ENCODE peak calls at places on chromosomes 5 and 9, in six cellular contexts. One of them, this sample, is unnamed.
A peak's percentile ranks its signal among the peaks of the same experiment; 100 is the strongest.

GRCh38 chr9:7169717-7170348 is 412.1 kb downstream of the KDM4C start:
- DNase-seq in IMR-90: peak; percentile 22
- DNase-seq in HepG2: no peak
- DNase-seq in A549: no peak
- DNase-seq in GM12878: no peak
- DNase-seq in K562: no peak
- DNase-seq in this sample: no peak

GRCh38 chr5:158522761-158523160 is 577.0 kb downstream of the EBF1 start:
- DNase-seq in IMR-90: no peak
- DNase-seq in HepG2: no peak
- DNase-seq in A549: no peak
- DNase-seq in GM12878: no peak
- DNase-seq in K562: no peak
- DNase-seq in this sample: no peak

GRCh38 chr5:79202076-79202475 is 33.9 kb upstream of the JMY start:
- DNase-seq in IMR-90: peak; percentile 23
- DNase-seq in HepG2: no peak
- DNase-seq in A549: peak; percentile 29
- DNase-seq in GM12878: no peak
- DNase-seq in K562: no peak
- DNase-seq in this sample: no peak

GRCh38 chr9:122347348-122348287 is 23.2 kb upstream of the PTGS1 start:
- DNase-seq in IMR-90: no peak
- DNase-seq in HepG2: peak; percentile 36
- DNase-seq in A549: peak; percentile 38
- DNase-seq in GM12878: no peak
- DNase-seq in K562: no peak
- DNase-seq in this sample: no peak

GRCh38 chr9:97573482-97574073 is 59.6 kb downstream of the TSTD2 start:
- DNase-seq in IMR-90: peak; percentile 8
- DNase-seq in HepG2: peak; percentile 12
- DNase-seq in A549: no peak
- DNase-seq in GM12878: no peak
- DNase-seq in K562: no peak
- DNase-seq in this sample: no peak

GRCh38 chr5:157283434-157283833 is 17.5 kb downstream of the CYFIP2 start:
- DNase-seq in IMR-90: no peak
- DNase-seq in HepG2: no peak
- DNase-seq in A549: no peak
- DNase-seq in GM12878: peak; percentile 65
- DNase-seq in K562: no peak
- DNase-seq in this sample: no peak

GRCh38 chr9:128912270-128912853 is 8.4 kb upstream of the PHYHD1 start:
- DNase-seq in IMR-90: peak; percentile 94
- DNase-seq in HepG2: peak; percentile 91
- DNase-seq in A549: peak; percentile 97
- DNase-seq in GM12878: no peak
- DNase-seq in K562: no peak
- DNase-seq in this sample: no peak

GRCh38 chr9:69171049-69171448 is 3.0 kb upstream of the TJP2 start:
- DNase-seq in IMR-90: peak; percentile 86
- DNase-seq in HepG2: no peak
- DNase-seq in A549: no peak
- DNase-seq in GM12878: no peak
- DNase-seq in K562: no peak
- DNase-seq in this sample: no peak

GRCh38 chr9:20315672-20316071 is 306.6 kb downstream of the MLLT3 start:
- DNase-seq in IMR-90: peak; percentile 91
- DNase-seq in HepG2: no peak
- DNase-seq in A549: no peak
- DNase-seq in GM12878: no peak
- DNase-seq in K562: no peak
- DNase-seq in this sample: no peak

DNA sequence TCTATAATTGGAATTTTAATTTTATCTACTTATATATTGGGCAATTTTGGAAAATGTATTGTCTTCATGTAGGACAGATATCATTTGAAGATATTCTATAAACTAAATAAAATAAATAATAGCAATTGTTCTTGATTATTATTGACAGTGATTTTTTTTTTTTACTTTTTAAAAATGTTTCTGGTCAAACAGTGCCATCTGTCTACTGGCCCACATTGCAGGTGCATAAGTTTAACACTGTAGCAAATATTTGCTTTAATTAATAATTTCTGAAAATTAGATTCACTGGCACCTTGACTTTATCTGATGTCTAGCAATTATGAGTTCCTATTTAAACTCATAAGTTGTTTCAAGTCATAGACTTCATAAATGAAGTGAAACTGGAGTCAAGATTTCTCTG is 41.1 kb upstream of the ISOC1 start:
- DNase-seq in IMR-90: no peak
- DNase-seq in HepG2: no peak
- DNase-seq in A549: no peak
- DNase-seq in GM12878: no peak
- DNase-seq in K562: no peak
- DNase-seq in this sample: no peak
- TF ChIP-seq BHLHE40 in IMR-90: no peak
- TF ChIP-seq BHLHE40 in HepG2: no peak
- TF ChIP-seq BHLHE40 in A549: no peak
- TF ChIP-seq BHLHE40 in GM12878: no peak
- TF ChIP-seq BHLHE40 in K562: no peak
- TF ChIP-seq BHLHE40 in this sample: no peak

GRCh38 chr9:5493597-5494511 is 16.5 kb upstream of the PDCD1LG2 start:
- DNase-seq in IMR-90: peak; percentile 92
- DNase-seq in HepG2: no peak
- DNase-seq in A549: no peak
- DNase-seq in GM12878: peak; percentile 96
- DNase-seq in K562: peak; percentile 36
- DNase-seq in this sample: no peak
- TF ChIP-seq BHLHE40 in IMR-90: no peak
- TF ChIP-seq BHLHE40 in HepG2: no peak
- TF ChIP-seq BHLHE40 in A549: no peak
- TF ChIP-seq BHLHE40 in GM12878: peak; percentile 24
- TF ChIP-seq BHLHE40 in K562: no peak
- TF ChIP-seq BHLHE40 in this sample: no peak

GRCh38 chr5:538271-538771 is 14.1 kb upstream of the SLC9A3 start:
- DNase-seq in IMR-90: no peak
- DNase-seq in HepG2: no peak
- DNase-seq in A549: no peak
- DNase-seq in GM12878: no peak
- DNase-seq in K562: no peak
- DNase-seq in this sample: no peak
- TF ChIP-seq BHLHE40 in IMR-90: no peak
- TF ChIP-seq BHLHE40 in HepG2: no peak
- TF ChIP-seq BHLHE40 in A549: no peak
- TF ChIP-seq BHLHE40 in GM12878: no peak
- TF ChIP-seq BHLHE40 in K562: no peak
- TF ChIP-seq BHLHE40 in this sample: no peak

DNA sequence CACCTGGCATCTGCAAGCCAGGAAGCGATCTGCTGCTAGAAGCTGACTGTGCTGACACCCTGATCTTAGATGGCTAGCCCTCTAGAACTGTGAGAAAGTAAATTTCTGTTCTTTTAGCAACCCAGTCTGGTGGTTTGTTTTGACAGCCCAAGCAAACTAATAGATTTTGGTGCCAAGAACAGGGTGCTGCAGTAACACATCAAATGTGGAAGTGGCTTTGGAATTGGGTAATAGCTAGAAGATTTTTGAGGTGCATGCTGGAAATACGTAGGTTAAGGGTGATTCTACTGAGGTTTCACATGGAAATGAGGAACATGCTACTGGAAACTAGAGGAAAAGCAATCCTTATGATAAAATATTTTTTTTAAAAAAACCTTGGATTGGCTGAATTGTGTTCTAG is 153.5 kb upstream of the SH3GL2 start:
- DNase-seq in IMR-90: no peak
- DNase-seq in HepG2: no peak
- DNase-seq in A549: no peak
- DNase-seq in GM12878: no peak
- DNase-seq in K562: no peak
- DNase-seq in this sample: no peak
- TF ChIP-seq BHLHE40 in IMR-90: no peak
- TF ChIP-seq BHLHE40 in HepG2: no peak
- TF ChIP-seq BHLHE40 in A549: no peak
- TF ChIP-seq BHLHE40 in GM12878: no peak
- TF ChIP-seq BHLHE40 in K562: no peak
- TF ChIP-seq BHLHE40 in this sample: no peak

GRCh38 chr5:10756539-10756938 is 4.5 kb downstream of the DAP start:
- DNase-seq in IMR-90: peak; percentile 53
- DNase-seq in HepG2: no peak
- DNase-seq in A549: no peak
- DNase-seq in GM12878: peak; percentile 36
- DNase-seq in K562: no peak
- DNase-seq in this sample: no peak
- TF ChIP-seq BHLHE40 in IMR-90: no peak
- TF ChIP-seq BHLHE40 in HepG2: no peak
- TF ChIP-seq BHLHE40 in A549: no peak
- TF ChIP-seq BHLHE40 in GM12878: peak; percentile 19
- TF ChIP-seq BHLHE40 in K562: no peak
- TF ChIP-seq BHLHE40 in this sample: no peak

GRCh38 chr5:139856694-139857093 is 61.1 kb downstream of the PSD2 start:
- DNase-seq in IMR-90: no peak
- DNase-seq in HepG2: no peak
- DNase-seq in A549: no peak
- DNase-seq in GM12878: no peak
- DNase-seq in K562: no peak
- DNase-seq in this sample: no peak
- TF ChIP-seq BHLHE40 in IMR-90: no peak
- TF ChIP-seq BHLHE40 in HepG2: no peak
- TF ChIP-seq BHLHE40 in A549: no peak
- TF ChIP-seq BHLHE40 in GM12878: no peak
- TF ChIP-seq BHLHE40 in K562: no peak
- TF ChIP-seq BHLHE40 in this sample: no peak

DNA sequence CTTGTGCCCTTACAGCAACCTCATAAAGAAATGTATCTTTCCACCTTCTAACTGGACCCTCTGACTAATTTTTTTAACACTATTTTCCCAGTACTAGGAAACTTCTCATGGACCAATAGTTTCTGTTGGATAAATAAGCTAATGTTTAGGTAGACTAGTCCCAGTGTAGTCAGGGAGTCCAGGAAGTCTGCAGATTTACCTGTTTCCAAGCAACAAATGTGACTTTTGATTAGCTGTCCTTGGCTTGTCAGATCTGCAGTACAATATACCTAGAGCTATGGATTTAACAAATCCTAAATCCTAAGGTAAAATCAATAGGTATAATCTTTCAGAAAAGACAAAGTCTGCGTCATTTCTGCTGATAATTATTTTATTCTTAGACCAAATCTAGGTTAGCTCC is 55.7 kb downstream of the FAM174A start:
- DNase-seq in IMR-90: no peak
- DNase-seq in HepG2: no peak
- DNase-seq in A549: no peak
- DNase-seq in GM12878: no peak
- DNase-seq in K562: no peak
- DNase-seq in this sample: no peak
- TF ChIP-seq BHLHE40 in IMR-90: no peak
- TF ChIP-seq BHLHE40 in HepG2: no peak
- TF ChIP-seq BHLHE40 in A549: no peak
- TF ChIP-seq BHLHE40 in GM12878: no peak
- TF ChIP-seq BHLHE40 in K562: no peak
- TF ChIP-seq BHLHE40 in this sample: no peak

GRCh38 chr9:76161546-76161945 is 232.7 kb downstream of the RFK start:
- DNase-seq in IMR-90: peak; percentile 95
- DNase-seq in HepG2: no peak
- DNase-seq in A549: no peak
- DNase-seq in GM12878: no peak
- DNase-seq in K562: no peak
- DNase-seq in this sample: no peak

GRCh38 chr9:76159288-76159926 is 234.8 kb downstream of the RFK start:
- DNase-seq in IMR-90: no peak
- DNase-seq in HepG2: no peak
- DNase-seq in A549: no peak
- DNase-seq in GM12878: no peak
- DNase-seq in K562: no peak
- DNase-seq in this sample: no peak

GRCh38 chr9:76162109-76162730 is 232.0 kb downstream of the RFK start:
- DNase-seq in IMR-90: no peak
- DNase-seq in HepG2: no peak
- DNase-seq in A549: no peak
- DNase-seq in GM12878: no peak
- DNase-seq in K562: no peak
- DNase-seq in this sample: no peak

GRCh38 chr9:76161103-76161502 is 233.1 kb downstream of the RFK start:
- DNase-seq in IMR-90: peak; percentile 1
- DNase-seq in HepG2: no peak
- DNase-seq in A549: no peak
- DNase-seq in GM12878: no peak
- DNase-seq in K562: no peak
- DNase-seq in this sample: no peak

DNA sequence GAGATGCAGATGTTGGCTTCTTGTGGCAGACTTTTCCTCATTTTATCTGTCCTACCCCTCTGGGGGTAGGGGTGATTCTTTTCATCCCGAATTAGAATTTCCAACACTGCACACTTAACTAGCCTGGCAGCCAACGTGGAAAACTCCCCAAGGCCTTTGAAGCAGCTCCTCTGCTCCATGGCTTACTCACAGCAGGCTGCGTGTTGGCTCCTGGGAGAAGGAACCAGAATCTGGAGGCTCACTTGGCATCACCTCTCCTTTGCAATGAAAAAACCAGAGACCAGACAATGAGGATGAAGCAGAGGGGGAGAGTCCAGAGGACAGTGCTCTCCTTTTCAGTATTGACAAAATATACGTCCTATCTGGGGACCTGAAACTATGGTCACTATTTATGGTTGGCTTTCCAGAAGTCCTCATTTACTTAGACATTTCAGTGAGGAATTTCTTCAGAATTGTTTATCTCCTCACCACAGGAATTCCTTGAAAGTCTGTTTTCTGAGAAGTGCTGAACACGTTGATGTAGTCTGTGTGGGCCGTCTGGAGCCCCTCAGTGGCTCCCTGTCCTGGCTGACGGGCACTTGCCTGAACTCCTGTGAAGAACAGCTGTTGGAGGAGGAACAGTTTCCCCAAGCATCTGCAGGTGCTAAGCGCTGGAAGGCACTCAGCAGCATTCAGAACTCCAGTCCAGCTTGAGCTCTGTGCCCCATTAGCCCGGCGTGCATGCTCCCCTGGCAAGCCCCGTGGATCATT is 231.3 kb downstream of the RFK start:
- DNase-seq in IMR-90: peak; percentile 75
- DNase-seq in HepG2: no peak
- DNase-seq in A549: no peak
- DNase-seq in GM12878: no peak
- DNase-seq in K562: no peak
- DNase-seq in this sample: no peak
- TF ChIP-seq BHLHE40 in IMR-90: no peak
- TF ChIP-seq BHLHE40 in HepG2: no peak
- TF ChIP-seq BHLHE40 in A549: no peak
- TF ChIP-seq BHLHE40 in GM12878: no peak
- TF ChIP-seq BHLHE40 in K562: no peak
- TF ChIP-seq BHLHE40 in this sample: no peak

DNA sequence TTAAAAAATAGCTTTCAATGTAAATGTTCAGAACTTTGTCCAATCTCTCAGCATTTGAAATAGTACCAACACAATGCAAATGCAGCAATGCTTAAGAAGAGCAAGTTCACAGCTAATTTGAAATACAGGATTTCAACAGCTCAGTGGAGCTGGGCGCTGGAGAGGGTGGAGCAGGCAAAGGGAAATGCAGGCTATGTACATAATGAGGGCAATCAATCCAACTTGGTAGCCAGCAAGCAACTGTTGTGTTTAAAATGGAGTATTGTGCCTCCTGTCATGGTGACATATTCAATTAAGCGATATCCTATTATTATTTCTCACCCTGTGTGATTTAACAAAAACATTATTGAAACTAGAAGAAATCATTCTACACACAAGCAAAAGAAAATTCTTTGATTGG is 568.8 kb downstream of the PSAT1 start:
- DNase-seq in IMR-90: no peak
- DNase-seq in HepG2: no peak
- DNase-seq in A549: no peak
- DNase-seq in GM12878: no peak
- DNase-seq in K562: no peak
- DNase-seq in this sample: no peak
- TF ChIP-seq BHLHE40 in IMR-90: no peak
- TF ChIP-seq BHLHE40 in HepG2: no peak
- TF ChIP-seq BHLHE40 in A549: no peak
- TF ChIP-seq BHLHE40 in GM12878: no peak
- TF ChIP-seq BHLHE40 in K562: no peak
- TF ChIP-seq BHLHE40 in this sample: no peak